ENCODE peak calls at places on chromosomes 12 and 14, in nine cellular contexts. One of them, this sample, is unnamed.
A peak's percentile ranks its signal among the peaks of the same experiment; 100 is the strongest.

GRCh38 chr14:68655961-68656360 is 136.9 kb downstream of the ZFP36L1 start:
- DNase-seq in MM.1S: no peak
- DNase-seq in mucosa of descending colon: no peak
- DNase-seq in PC-3: peak; percentile 52
- DNase-seq in AG10803: no peak
- DNase-seq in NCI-H1436 treated with DMSO at 0.1 percent for 48 hours: no peak
- DNase-seq in activated CD4-positive, CD25-positive, alpha-beta regulatory T cell: no peak
- DNase-seq in kidney tubule cell: peak; percentile 38
- DNase-seq in RPMI8226: no peak
- DNase-seq in this sample: no peak

GRCh38 chr12:6872073-6873048 is 742 bp downstream of the SPSB2 start:
- DNase-seq in RPMI8226: peak; percentile 88
- DNase-seq in mucosa of descending colon: peak; percentile 96
- DNase-seq in AG10803: peak; percentile 59
- DNase-seq in PC-3: peak; percentile 82
- DNase-seq in MM.1S: peak; percentile 82
- DNase-seq in kidney tubule cell: peak; percentile 81
- DNase-seq in NCI-H1436 treated with DMSO at 0.1 percent for 48 hours: no peak
- DNase-seq in activated CD4-positive, CD25-positive, alpha-beta regulatory T cell: peak; percentile 66
- DNase-seq in this sample: peak; percentile 53

GRCh38 chr14:89304972-89305703 is 111.9 kb downstream of the FOXN3 start:
- DNase-seq in kidney tubule cell: peak; percentile 10
- DNase-seq in PC-3: peak; percentile 77
- DNase-seq in AG10803: peak; percentile 76
- DNase-seq in RPMI8226: no peak
- DNase-seq in activated CD4-positive, CD25-positive, alpha-beta regulatory T cell: no peak
- DNase-seq in MM.1S: peak; percentile 63
- DNase-seq in NCI-H1436 treated with DMSO at 0.1 percent for 48 hours: no peak
- DNase-seq in mucosa of descending colon: no peak
- DNase-seq in this sample: peak; percentile 58

GRCh38 chr14:68790656-68791077 is 2.2 kb downstream of the ZFP36L1 start:
- DNase-seq in AG10803: no peak
- DNase-seq in activated CD4-positive, CD25-positive, alpha-beta regulatory T cell: peak; percentile 31
- DNase-seq in MM.1S: no peak
- DNase-seq in PC-3: peak; percentile 49
- DNase-seq in kidney tubule cell: peak; percentile 42
- DNase-seq in RPMI8226: no peak
- DNase-seq in NCI-H1436 treated with DMSO at 0.1 percent for 48 hours: no peak
- DNase-seq in mucosa of descending colon: peak; percentile 60
- DNase-seq in this sample: peak; percentile 18

GRCh38 chr12:107580750-107581529 is 104.7 kb upstream of the PWP1 start:
- DNase-seq in AG10803: no peak
- DNase-seq in MM.1S: no peak
- DNase-seq in kidney tubule cell: no peak
- DNase-seq in RPMI8226: no peak
- DNase-seq in mucosa of descending colon: no peak
- DNase-seq in PC-3: no peak
- DNase-seq in activated CD4-positive, CD25-positive, alpha-beta regulatory T cell: no peak
- DNase-seq in NCI-H1436 treated with DMSO at 0.1 percent for 48 hours: no peak
- DNase-seq in this sample: no peak

GRCh38 chr12:111064982-111065381 is 144.6 kb upstream of the MYL2 start:
- DNase-seq in PC-3: no peak
- DNase-seq in MM.1S: no peak
- DNase-seq in mucosa of descending colon: no peak
- DNase-seq in kidney tubule cell: no peak
- DNase-seq in RPMI8226: no peak
- DNase-seq in activated CD4-positive, CD25-positive, alpha-beta regulatory T cell: no peak
- DNase-seq in AG10803: no peak
- DNase-seq in NCI-H1436 treated with DMSO at 0.1 percent for 48 hours: no peak
- DNase-seq in this sample: no peak

GRCh38 chr12:54207539-54208267 is 18.9 kb upstream of the SMUG1 start:
- DNase-seq in PC-3: peak; percentile 88
- DNase-seq in NCI-H1436 treated with DMSO at 0.1 percent for 48 hours: no peak
- DNase-seq in kidney tubule cell: peak; percentile 82
- DNase-seq in activated CD4-positive, CD25-positive, alpha-beta regulatory T cell: peak; percentile 79
- DNase-seq in mucosa of descending colon: peak; percentile 83
- DNase-seq in MM.1S: peak; percentile 74
- DNase-seq in AG10803: peak; percentile 58
- DNase-seq in RPMI8226: peak; percentile 81
- DNase-seq in this sample: peak; percentile 74

GRCh38 chr12:95114766-95115450 is 41.5 kb upstream of the NR2C1 start:
- DNase-seq in PC-3: peak; percentile 49
- DNase-seq in mucosa of descending colon: no peak
- DNase-seq in RPMI8226: no peak
- DNase-seq in AG10803: peak; percentile 9
- DNase-seq in MM.1S: no peak
- DNase-seq in activated CD4-positive, CD25-positive, alpha-beta regulatory T cell: no peak
- DNase-seq in NCI-H1436 treated with DMSO at 0.1 percent for 48 hours: no peak
- DNase-seq in kidney tubule cell: peak; percentile 92
- DNase-seq in this sample: peak; percentile 90

GRCh38 chr14:82636426-82636825 is 1102.8 kb upstream of the SEL1L start:
- DNase-seq in MM.1S: no peak
- DNase-seq in RPMI8226: no peak
- DNase-seq in AG10803: no peak
- DNase-seq in NCI-H1436 treated with DMSO at 0.1 percent for 48 hours: no peak
- DNase-seq in mucosa of descending colon: no peak
- DNase-seq in kidney tubule cell: no peak
- DNase-seq in activated CD4-positive, CD25-positive, alpha-beta regulatory T cell: no peak
- DNase-seq in PC-3: no peak
- DNase-seq in this sample: no peak

GRCh38 chr14:58428011-58428807 is 690 bp downstream of the KIAA0586 start:
- DNase-seq in activated CD4-positive, CD25-positive, alpha-beta regulatory T cell: no peak
- DNase-seq in mucosa of descending colon: no peak
- DNase-seq in NCI-H1436 treated with DMSO at 0.1 percent for 48 hours: no peak
- DNase-seq in MM.1S: peak; percentile 9
- DNase-seq in kidney tubule cell: peak; percentile 59
- DNase-seq in PC-3: peak; percentile 80
- DNase-seq in AG10803: peak; percentile 48
- DNase-seq in RPMI8226: peak; percentile 40
- DNase-seq in this sample: peak; percentile 63

GRCh38 chr12:56522486-56523193 is 1.0 kb downstream of the RBMS2 start:
- DNase-seq in activated CD4-positive, CD25-positive, alpha-beta regulatory T cell: no peak
- DNase-seq in MM.1S: no peak
- DNase-seq in AG10803: peak; percentile 55
- DNase-seq in kidney tubule cell: peak; percentile 48
- DNase-seq in RPMI8226: no peak
- DNase-seq in NCI-H1436 treated with DMSO at 0.1 percent for 48 hours: no peak
- DNase-seq in PC-3: peak; percentile 27
- DNase-seq in mucosa of descending colon: no peak
- DNase-seq in this sample: peak; percentile 39

GRCh38 chr12:3727877-3728632 is 24.9 kb downstream of the CRACR2A start:
- DNase-seq in kidney tubule cell: no peak
- DNase-seq in mucosa of descending colon: no peak
- DNase-seq in MM.1S: no peak
- DNase-seq in RPMI8226: no peak
- DNase-seq in NCI-H1436 treated with DMSO at 0.1 percent for 48 hours: no peak
- DNase-seq in AG10803: peak; percentile 71
- DNase-seq in PC-3: no peak
- DNase-seq in activated CD4-positive, CD25-positive, alpha-beta regulatory T cell: no peak
- DNase-seq in this sample: no peak

GRCh38 chr12:112843272-112843671 is 51.7 kb downstream of the RPH3A start:
- DNase-seq in MM.1S: no peak
- DNase-seq in RPMI8226: no peak
- DNase-seq in AG10803: peak; percentile 12
- DNase-seq in activated CD4-positive, CD25-positive, alpha-beta regulatory T cell: no peak
- DNase-seq in mucosa of descending colon: no peak
- DNase-seq in PC-3: no peak
- DNase-seq in NCI-H1436 treated with DMSO at 0.1 percent for 48 hours: no peak
- DNase-seq in kidney tubule cell: peak; percentile 44
- DNase-seq in this sample: no peak

GRCh38 chr14:65103150-65103760 is 938 bp upstream of the MAX start:
- DNase-seq in mucosa of descending colon: peak; percentile 39
- DNase-seq in MM.1S: peak; percentile 12
- DNase-seq in kidney tubule cell: peak; percentile 18
- DNase-seq in AG10803: peak; percentile 36
- DNase-seq in NCI-H1436 treated with DMSO at 0.1 percent for 48 hours: no peak
- DNase-seq in RPMI8226: peak; percentile 31
- DNase-seq in PC-3: peak; percentile 29
- DNase-seq in activated CD4-positive, CD25-positive, alpha-beta regulatory T cell: no peak
- DNase-seq in this sample: peak; percentile 13

GRCh38 chr14:99450266-99450665 is 30.4 kb downstream of the SETD3 start:
- DNase-seq in PC-3: no peak
- DNase-seq in mucosa of descending colon: no peak
- DNase-seq in MM.1S: no peak
- DNase-seq in activated CD4-positive, CD25-positive, alpha-beta regulatory T cell: no peak
- DNase-seq in RPMI8226: no peak
- DNase-seq in NCI-H1436 treated with DMSO at 0.1 percent for 48 hours: no peak
- DNase-seq in AG10803: no peak
- DNase-seq in kidney tubule cell: no peak
- DNase-seq in this sample: no peak

GRCh38 chr12:46617167-46617566 is 208.6 kb downstream of the SLC38A4 start:
- DNase-seq in mucosa of descending colon: no peak
- DNase-seq in MM.1S: peak; percentile 21
- DNase-seq in NCI-H1436 treated with DMSO at 0.1 percent for 48 hours: no peak
- DNase-seq in PC-3: no peak
- DNase-seq in activated CD4-positive, CD25-positive, alpha-beta regulatory T cell: no peak
- DNase-seq in kidney tubule cell: no peak
- DNase-seq in RPMI8226: no peak
- DNase-seq in AG10803: peak; percentile 95
- DNase-seq in this sample: no peak

This sample was measured in bronchial epithelial cell.